ENCODE peak calls at places on chromosomes 6 and 20, in ten cellular contexts. J, Q, I, P, E, V, R, O, N and G are unnamed samples.

GRCh38 chr6:116385462-116385807 is 14.7 kb downstream of the DSE start:
- DNase-seq in V (no peak), E (no peak), Q (no peak), O (no peak), P (no peak), J (no peak), R (no peak), N (no peak), I (no peak), G (no peak)

GRCh38 chr20:60512436-60512835 is 554.2 kb downstream of the CDH26 start:
- DNase-seq in P (no peak), R (no peak), O (no peak), V (no peak), J (no peak), Q (no peak), E (peak), I (no peak), N (no peak), G (no peak)

GRCh38 chr6:149683256-149683860 is 34.5 kb downstream of the LATS1 start:
- DNase-seq in E (no peak), I (no peak), N (no peak), Q (no peak), J (no peak), V (no peak), P (no peak), O (no peak), R (no peak), G (no peak)

GRCh38 chr6:112909781-112910180 is 562.7 kb downstream of the RFPL4B start:
- DNase-seq in I (no peak), O (no peak), V (no peak), J (no peak), P (no peak), E (no peak), R (no peak), N (no peak), Q (no peak), G (no peak)

GRCh38 chr6:136790411-136791295 is 1.6 kb downstream of the MAP3K5 start:
- DNase-seq in P (no peak), I (no peak), E (no peak), Q (no peak), R (no peak), O (no peak), N (peak), V (no peak), J (no peak), G (no peak)

GRCh38 chr20:21499641-21500040 is 14.2 kb downstream of the NKX2-2 start:
- DNase-seq in R (no peak), J (peak), Q (no peak), V (no peak), E (no peak), I (no peak), P (no peak), O (no peak), N (no peak), G (no peak)

GRCh38 chr6:169838291-169839028 is 87.0 kb downstream of the ERMARD start:
- DNase-seq in P (no peak), O (peak), Q (no peak), N (no peak), V (no peak), E (no peak), J (peak), R (no peak), I (no peak), G (peak)

GRCh38 chr6:105567140-105567539 is 164.3 kb upstream of the PREP start:
- DNase-seq in E (no peak), R (no peak), I (no peak), Q (no peak), N (no peak), P (no peak), O (no peak), V (no peak), J (no peak), G (no peak)

GRCh38 chr6:32186496-32186840 is 2.4 kb upstream of the AGER start:
- DNase-seq in N (no peak), E (no peak), P (no peak), I (no peak), J (no peak), Q (no peak), O (no peak), R (no peak), V (no peak), G (no peak)

GRCh38 chr6:122792796-122793195 is 3.7 kb downstream of the SMPDL3A start:
- DNase-seq in V (no peak), I (no peak), Q (no peak), E (no peak), P (no peak), J (no peak), N (no peak), O (no peak), R (no peak), G (no peak)

GRCh38 chr20:56171087-56172012 is 77.2 kb upstream of the MC3R start:
- DNase-seq in N (no peak), V (no peak), Q (peak), O (peak), E (peak), R (no peak), P (no peak), I (no peak), J (no peak), G (peak)

GRCh38 chr20:50283370-50283769 is 92.7 kb downstream of the CEBPB start:
- DNase-seq in Q (no peak), V (no peak), J (no peak), E (no peak), R (no peak), O (no peak), I (no peak), N (no peak), P (no peak), G (no peak)

GRCh38 chr6:44161997-44162338 is 3.3 kb downstream of the CAPN11 start:
- DNase-seq in J (peak), O (no peak), P (no peak), V (no peak), R (no peak), I (no peak), E (no peak), Q (no peak), N (no peak), G (peak)

GRCh38 chr20:42340358-42340757 is 722.2 kb upstream of the CHD6 start:
- DNase-seq in N (no peak), P (no peak), E (no peak), Q (no peak), R (no peak), V (no peak), O (no peak), I (no peak), J (no peak), G (no peak)

GRCh38 chr6:81896561-81896960 is 144.1 kb upstream of the TENT5A start:
- DNase-seq in R (no peak), P (no peak), Q (no peak), J (no peak), N (no peak), V (no peak), I (no peak), E (no peak), O (no peak), G (no peak)

GRCh38 chr6:7805828-7806227 is 79.9 kb downstream of the BMP6 start:
- DNase-seq in O (no peak), Q (no peak), E (no peak), R (no peak), J (no peak), N (peak), V (no peak), P (no peak), I (no peak), G (no peak)

GRCh38 chr6:22766979-22767378 is 197.6 kb downstream of the HDGFL1 start:
- DNase-seq in J (no peak), O (no peak), N (no peak), E (no peak), R (no peak), P (no peak), Q (peak), V (no peak), I (no peak), G (no peak)

GRCh38 chr20:6122873-6123649 is at the start of gene FERMT1:
- DNase-seq in P (peak), R (no peak), I (peak), Q (peak), V (no peak), O (peak), E (peak), J (peak), N (peak), G (peak)

GRCh38 chr6:27031302-27031701 is 216.2 kb upstream of the PRSS16 start:
- DNase-seq in Q (peak), I (no peak), V (no peak), N (no peak), O (no peak), E (no peak), P (no peak), R (no peak), J (no peak), G (no peak)

GRCh38 chr6:98292812-98293211 is 541.6 kb upstream of the POU3F2 start:
- DNase-seq in P (no peak), N (no peak), E (peak), I (no peak), O (no peak), V (no peak), Q (no peak), J (no peak), R (no peak), G (no peak)

GRCh38 chr6:7170117-7170732 is 62.5 kb downstream of the RREB1 start:
- DNase-seq in I (no peak), V (no peak), E (no peak), P (no peak), Q (no peak), O (no peak), R (no peak), J (no peak), N (no peak), G (peak)

GRCh38 chr6:79277109-79277508 is 42.6 kb upstream of the HMGN3 start:
- DNase-seq in P (no peak), Q (no peak), I (no peak), V (no peak), J (no peak), O (no peak), R (no peak), N (peak), E (no peak), G (no peak)

GRCh38 chr20:17438436-17439039 is 92.6 kb downstream of the BFSP1 start:
- DNase-seq in R (no peak), Q (no peak), V (peak), E (no peak), O (no peak), J (no peak), I (no peak), P (no peak), N (no peak), G (peak)

GRCh38 chr6:167103041-167103816 is 19.7 kb upstream of the CCR6 start:
- DNase-seq in I (no peak), N (no peak), P (no peak), Q (no peak), J (no peak), O (no peak), E (peak), R (no peak), V (no peak), G (no peak)

GRCh38 chr6:139644821-139645220 is 270.4 kb upstream of the CITED2 start:
- DNase-seq in V (no peak), I (no peak), E (no peak), Q (no peak), R (no peak), J (no peak), P (no peak), N (no peak), O (no peak), G (no peak)

GRCh38 chr6:35782424-35782823 is 1.6 kb downstream of the CLPSL1 start:
- DNase-seq in O (peak), N (no peak), R (no peak), E (no peak), J (no peak), Q (no peak), I (no peak), V (peak), P (no peak), G (no peak)

GRCh38 chr6:134517863-134518262 is 200.0 kb upstream of the SGK1 start:
- DNase-seq in Q (no peak), R (no peak), P (no peak), O (peak), N (no peak), E (no peak), J (no peak), I (no peak), V (no peak), G (peak)

GRCh38 chr6:710601-711571 is 17.9 kb upstream of the EXOC2 start:
- DNase-seq in I (peak), R (peak), Q (peak), E (no peak), V (peak), O (peak), J (peak), P (no peak), N (peak), G (peak)

GRCh38 chr6:109483744-109484075 is 691 bp upstream of the ZBTB24 start:
- DNase-seq in O (no peak), R (no peak), E (no peak), I (no peak), Q (no peak), J (no peak), P (peak), V (no peak), N (peak), G (no peak)

GRCh38 chr6:25882066-25882496 is 8.0 kb upstream of the SLC17A3 start:
- DNase-seq in O (no peak), I (peak), E (no peak), V (no peak), J (peak), P (no peak), R (no peak), N (peak), Q (peak), G (no peak)

GRCh38 chr6:49468042-49468441 is 4.9 kb downstream of the CENPQ start:
- DNase-seq in I (no peak), J (no peak), V (no peak), P (no peak), E (no peak), O (no peak), Q (no peak), N (no peak), R (no peak), G (no peak)
- TF ChIP-seq MAX in I (no peak), J (no peak), V (no peak), P (no peak), E (no peak), O (no peak), Q (no peak), N (no peak), R (no peak), G (no peak)

DNA sequence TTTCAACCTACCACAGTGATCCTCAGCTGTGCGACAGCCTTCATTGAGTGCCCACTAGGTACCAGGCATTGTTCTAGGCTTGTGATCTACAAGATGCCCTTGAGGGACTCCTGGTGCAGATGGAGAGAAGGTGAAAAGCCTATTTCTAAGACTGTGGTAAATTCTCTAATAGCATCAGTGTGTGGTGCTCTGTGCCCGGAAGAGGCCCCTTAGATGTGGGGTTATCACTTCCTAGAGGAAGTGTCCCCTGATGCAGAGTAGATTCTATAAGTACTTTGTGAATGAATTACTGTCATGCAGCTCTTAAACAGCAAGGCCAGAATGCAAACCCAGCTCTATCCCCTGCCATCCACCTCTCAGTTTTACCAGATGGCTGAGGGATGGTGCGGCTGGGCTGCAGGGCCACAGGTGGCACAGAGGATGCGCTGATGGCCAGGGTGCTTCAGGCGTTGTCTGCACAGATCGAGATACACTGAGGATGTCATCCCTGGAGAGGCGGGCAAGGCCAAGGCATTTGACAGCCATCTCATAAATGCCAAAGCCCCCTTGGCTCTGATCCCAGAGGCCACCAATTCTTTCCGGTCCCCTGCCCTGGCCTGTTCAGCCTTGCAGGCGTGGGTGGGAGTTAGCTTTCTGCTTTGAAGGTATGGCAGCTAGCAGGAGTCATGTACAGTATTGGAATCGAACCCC is 96.7 kb downstream of the TOX2 start:
- DNase-seq in Q (no peak), J (no peak), P (no peak), N (no peak), R (no peak), O (peak), V (no peak), E (no peak), I (no peak), G (no peak)
- TF ChIP-seq MAX in Q (no peak), J (no peak), P (no peak), N (no peak), R (no peak), O (no peak), V (no peak), E (no peak), I (no peak), G (no peak)

DNA sequence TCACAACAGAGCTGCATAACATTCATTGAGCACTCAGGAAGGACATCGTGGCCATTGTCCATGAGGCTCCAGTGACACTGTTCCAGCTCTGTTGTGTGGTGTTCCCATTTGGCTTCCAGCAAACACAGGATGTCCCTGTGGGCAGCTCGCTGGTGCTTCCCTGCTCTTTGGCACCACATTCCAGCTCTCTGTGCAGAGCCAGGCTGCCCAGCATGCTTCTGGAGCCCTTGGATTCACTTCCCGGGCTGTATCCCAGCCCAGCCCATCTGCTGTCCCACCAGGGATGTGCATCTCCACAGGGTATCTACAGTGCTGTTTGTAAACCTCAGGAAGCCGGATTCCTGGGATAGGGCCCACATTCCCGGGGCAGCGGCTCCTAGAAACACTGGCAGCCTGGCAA is 57.2 kb downstream of the CTCFL start:
- DNase-seq in P (no peak), J (no peak), R (no peak), Q (no peak), N (no peak), I (no peak), E (no peak), V (no peak), O (no peak), G (no peak)
- TF ChIP-seq MAX in P (no peak), J (no peak), R (no peak), Q (no peak), N (no peak), I (no peak), E (no peak), V (no peak), O (no peak), G (no peak)

DNA sequence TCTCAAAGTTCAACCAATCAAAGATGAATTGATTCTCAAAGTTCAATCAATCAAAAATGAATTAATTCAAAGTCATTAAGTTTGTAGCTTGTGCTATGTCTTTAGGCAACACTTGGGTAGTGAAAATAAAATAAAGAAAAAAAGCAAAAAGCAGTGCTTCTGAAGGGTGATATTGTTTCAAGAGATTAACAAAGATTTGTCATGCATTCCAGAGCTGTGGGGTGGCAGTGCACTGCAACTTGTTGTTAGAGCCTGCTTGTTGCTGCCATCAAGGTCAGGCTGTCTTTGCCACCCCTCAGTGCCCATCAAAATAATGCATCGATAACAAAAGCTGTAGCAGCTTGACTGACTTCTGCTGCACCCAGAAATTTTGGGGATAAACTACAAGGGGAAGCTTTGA is 128.6 kb downstream of the RNF144B start:
- DNase-seq in E (no peak), O (no peak), N (no peak), P (no peak), R (no peak), Q (no peak), V (no peak), I (no peak), J (no peak), G (no peak)
- TF ChIP-seq MAX in E (no peak), O (no peak), N (no peak), P (no peak), R (no peak), Q (no peak), V (no peak), I (no peak), J (no peak), G (no peak)

DNA sequence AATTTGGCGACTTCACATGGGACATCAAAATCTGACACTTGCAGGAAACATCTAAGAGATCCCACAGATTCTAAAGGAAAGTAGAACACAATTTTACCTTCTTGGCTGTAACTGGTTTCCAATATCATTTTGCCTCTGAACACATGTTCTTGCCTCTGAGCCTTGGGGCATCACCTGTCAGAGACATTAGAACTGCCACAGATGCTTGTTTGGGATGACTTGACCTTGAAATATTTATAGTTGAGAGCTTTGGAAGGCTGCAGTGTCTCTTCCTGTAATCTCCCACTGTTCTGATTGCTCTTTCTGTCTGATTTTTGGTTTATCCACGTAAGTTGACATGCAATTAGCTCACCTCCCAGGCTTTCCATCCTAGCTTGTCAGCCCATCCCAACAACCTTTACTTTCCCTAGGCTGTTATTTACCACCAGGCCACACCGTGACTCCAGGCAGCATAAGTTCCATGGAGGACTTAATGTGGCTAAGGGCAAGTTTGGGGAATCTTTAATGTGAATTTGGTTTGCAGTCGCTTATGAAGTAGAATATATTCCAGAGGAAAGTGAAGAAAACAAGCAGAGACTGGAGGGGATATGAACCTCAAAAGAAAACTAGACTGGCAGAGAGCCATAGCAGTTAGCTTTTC is 256.5 kb upstream of the RIN2 start:
- DNase-seq in E (no peak), V (no peak), N (no peak), O (no peak), I (no peak), P (no peak), J (no peak), R (no peak), Q (no peak), G (no peak)
- TF ChIP-seq MAX in E (no peak), V (no peak), N (no peak), O (no peak), I (no peak), P (no peak), J (no peak), R (no peak), Q (no peak), G (no peak)

GRCh38 chr6:158259136-158259535 is 53.1 kb upstream of the TULP4 start:
- DNase-seq in E (no peak), R (no peak), O (no peak), J (no peak), I (no peak), N (no peak), Q (no peak), V (no peak), P (no peak), G (no peak)
- TF ChIP-seq MAX in E (no peak), R (no peak), O (no peak), J (no peak), I (no peak), N (no peak), Q (no peak), V (no peak), P (no peak), G (no peak)

GRCh38 chr20:23637282-23638221 is at the start of gene CST3:
- DNase-seq in E (peak), N (peak), Q (peak), O (peak), V (peak), P (peak), I (peak), J (peak), R (no peak), G (peak)

GRCh38 chr20:23634985-23635767 is 2.6 kb downstream of the CST3 start:
- DNase-seq in P (no peak), O (no peak), J (no peak), Q (no peak), I (no peak), N (no peak), E (no peak), R (no peak), V (no peak), G (no peak)

GRCh38 chr20:23636182-23636907 is 1.4 kb downstream of the CST3 start:
- DNase-seq in E (no peak), V (no peak), J (no peak), O (no peak), Q (no peak), R (no peak), P (no peak), N (no peak), I (no peak), G (no peak)

GRCh38 chr20:23638309-23638708 is 554 bp upstream of the CST3 start:
- DNase-seq in O (no peak), E (no peak), V (no peak), N (no peak), I (no peak), Q (no peak), R (no peak), J (no peak), P (no peak), G (no peak)

DNA sequence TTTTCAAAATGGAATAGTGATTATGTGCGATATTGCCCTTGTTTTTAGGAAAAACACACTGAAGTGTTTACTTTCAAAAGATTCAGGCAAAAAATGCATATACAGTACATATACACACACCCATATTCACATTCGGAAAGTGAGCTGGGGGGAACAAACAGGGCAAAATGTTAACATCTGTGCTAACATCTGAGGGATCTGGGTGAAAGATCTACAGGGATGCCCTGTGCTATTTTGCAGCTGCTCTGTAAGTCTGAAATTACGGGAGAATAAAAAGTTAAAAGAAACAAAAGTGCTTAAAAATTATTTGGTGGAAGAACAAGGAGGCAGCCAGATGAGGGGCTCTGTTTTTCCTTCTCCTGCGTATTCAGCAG is 860 bp downstream of the CST3 start:
- DNase-seq in N (no peak), Q (no peak), R (no peak), I (no peak), J (no peak), O (no peak), V (no peak), P (no peak), E (no peak), G (no peak)
- TF ChIP-seq MAX in N (no peak), Q (no peak), R (no peak), I (no peak), J (no peak), O (no peak), V (no peak), P (no peak), E (no peak), G (no peak)